ENCODE peak calls at places on chromosomes 12 and 14, in nine cellular contexts. E is HL-60, X is A549, S is GM23338, C is HCT116, B is HepG2, M is GM12878, R is Panc1, T is K562. F is an unnamed sample.

GRCh38 chr12:93879476-93880376 is 202.6 kb downstream of the CRADD start:
- DNase-seq in C (no peak), B (no peak), S (no peak), T (no peak), E (no peak), M (no peak), X (no peak), R (no peak), F (no peak)

GRCh38 chr12:724194-724855 is 28.1 kb upstream of the WNK1 start:
- DNase-seq in B (no peak), C (peak; percentile 27), R (peak; percentile 7), S (peak; percentile 58), X (no peak), T (peak; percentile 36), M (no peak), E (peak; percentile 66), F (no peak)

GRCh38 chr12:56929780-56930179 is 4.4 kb downstream of the SDR9C7 start:
- DNase-seq in C (no peak), E (no peak), S (no peak), X (no peak), M (no peak), R (no peak), B (no peak), T (no peak), F (no peak)

GRCh38 chr12:126518596-126519200 is 1453.5 kb downstream of the AACS start:
- DNase-seq in M (no peak), B (no peak), X (no peak), R (peak; percentile 22), S (no peak), T (no peak), E (no peak), C (no peak), F (no peak)

GRCh38 chr12:67415473-67415872 is 146.3 kb downstream of the CAND1 start:
- DNase-seq in S (peak; percentile 77), R (no peak), T (peak; percentile 25), X (no peak), C (peak; percentile 22), M (no peak), B (peak; percentile 9), E (no peak), F (peak; percentile 17)

GRCh38 chr14:72780771-72781170 is 113.1 kb downstream of the DPF3 start:
- DNase-seq in M (no peak), B (no peak), E (no peak), S (no peak), C (no peak), X (no peak), T (no peak), R (no peak), F (no peak)

GRCh38 chr12:105331805-105332251 is 1.3 kb downstream of the C12orf75 start:
- DNase-seq in M (no peak), T (no peak), X (no peak), B (peak; percentile 32), R (no peak), S (peak; percentile 68), C (no peak), E (no peak), F (peak; percentile 38)

GRCh38 chr12:7091171-7091570 is 1.1 kb downstream of the C1R start:
- DNase-seq in R (no peak), B (no peak), X (no peak), T (no peak), S (no peak), E (no peak), C (no peak), M (no peak), F (no peak)

GRCh38 chr12:95538002-95538401 is 13.3 kb downstream of the USP44 start:
- DNase-seq in M (no peak), T (no peak), E (no peak), R (no peak), C (no peak), S (no peak), B (no peak), X (no peak), F (no peak)

GRCh38 chr12:459430-460258 is at the start of gene B4GALNT3:
- DNase-seq in X (peak; percentile 56), C (peak; percentile 54), E (no peak), B (no peak), S (peak; percentile 81), T (peak; percentile 21), M (no peak), R (no peak), F (peak; percentile 88)

GRCh38 chr12:104063712-104064030 is 660 bp upstream of the HCFC2 start:
- DNase-seq in X (no peak), E (no peak), S (no peak), C (no peak), R (no peak), M (peak; percentile 15), T (no peak), B (no peak), F (no peak)

GRCh38 chr12:47066278-47067048 is 13.0 kb upstream of the PCED1B start:
- DNase-seq in B (no peak), R (no peak), T (no peak), M (no peak), C (no peak), S (no peak), X (no peak), E (no peak), F (no peak)

GRCh38 chr12:40953076-40953475 is 235.0 kb upstream of the PDZRN4 start:
- DNase-seq in R (no peak), M (no peak), B (no peak), T (no peak), E (no peak), X (no peak), C (no peak), S (no peak), F (no peak)

GRCh38 chr12:6360578-6361490 is 14.5 kb downstream of the SCNN1A start:
- DNase-seq in C (no peak), X (no peak), S (no peak), R (no peak), E (no peak), M (no peak), T (no peak), B (no peak), F (no peak)

GRCh38 chr12:43848786-43849185 is 12.9 kb downstream of the TMEM117 start:
- DNase-seq in M (no peak), T (no peak), R (no peak), S (no peak), E (no peak), X (no peak), C (no peak), B (no peak), F (no peak)

GRCh38 chr12:16243487-16244412 is 33.7 kb downstream of the SLC15A5 start:
- DNase-seq in R (no peak), M (no peak), S (no peak), T (no peak), B (no peak), X (no peak), C (no peak), E (no peak), F (no peak)

GRCh38 chr12:27198036-27198435 is 46.0 kb upstream of the STK38L start:
- DNase-seq in E (no peak), C (no peak), S (peak; percentile 8), M (no peak), R (no peak), B (no peak), T (no peak), X (no peak), F (no peak)

GRCh38 chr12:103680591-103681065 is 93.6 kb downstream of the STAB2 start:
- DNase-seq in E (no peak), R (no peak), X (no peak), S (no peak), M (no peak), B (no peak), T (peak; percentile 57), C (no peak), F (peak; percentile 72)

GRCh38 chr14:99781091-99781490 is 12.1 kb upstream of the EML1 start:
- DNase-seq in T (no peak), M (no peak), R (no peak), C (no peak), S (no peak), B (no peak), E (no peak), X (no peak), F (no peak)

GRCh38 chr14:103680491-103681231 is 34.6 kb downstream of the XRCC3 start:
- DNase-seq in S (no peak), R (no peak), T (no peak), M (no peak), E (no peak), C (no peak), B (no peak), X (no peak), F (no peak)

GRCh38 chr14:103683139-103683538 is 32.1 kb downstream of the XRCC3 start:
- DNase-seq in T (no peak), S (no peak), B (no peak), X (no peak), C (no peak), R (no peak), M (no peak), E (no peak), F (no peak)

GRCh38 chr14:103675957-103676356 is 39.3 kb downstream of the XRCC3 start:
- DNase-seq in M (no peak), R (no peak), C (no peak), E (no peak), B (no peak), S (no peak), X (no peak), T (no peak), F (no peak)

GRCh38 chr14:103676881-103677675 is 38.2 kb downstream of the XRCC3 start:
- DNase-seq in T (no peak), M (no peak), C (no peak), B (no peak), S (no peak), E (no peak), X (no peak), R (no peak), F (no peak)

GRCh38 chr14:103679351-103679750 is 35.9 kb downstream of the XRCC3 start:
- DNase-seq in T (peak; percentile 26), X (peak; percentile 38), E (peak; percentile 80), S (peak; percentile 62), B (peak; percentile 6), C (peak; percentile 3), R (no peak), M (peak; percentile 34), F (peak; percentile 74)
- H3K27ac ChIP-seq in T (no peak overlapping the region), X (no peak overlapping the region), E (no peak overlapping the region), S (no peak overlapping the region), B (no peak overlapping the region), C (no peak overlapping the region), R (no peak overlapping the region), M (no peak overlapping the region), F (no peak overlapping the region)

GRCh38 chr14:69014829-69015259 is 35.7 kb upstream of the ACTN1 start:
- DNase-seq in X (no peak), S (no peak), R (no peak), E (no peak), M (no peak), T (no peak), C (no peak), B (no peak), F (no peak)
- TF ChIP-seq REST in X (no peak), S (no peak), R (no peak), E (no peak), M (no peak), T (no peak), C (no peak), B (no peak), F (no peak)

GRCh38 chr12:54082402-54082892 is 28.8 kb downstream of the HOXC4 start:
- DNase-seq in C (no peak), R (no peak), X (no peak), S (peak; percentile 46), T (peak; percentile 86), M (no peak), B (no peak), E (no peak), F (peak; percentile 65)
- H3K27ac ChIP-seq in C (no peak overlapping the region), R (peak overlapping the region; percentile 29), X (no peak overlapping the region), S (no peak overlapping the region), T (peak overlapping the region; percentile 41), M (peak overlapping the region; percentile 35), B (no peak overlapping the region), E (no peak overlapping the region), F (no peak overlapping the region)

GRCh38 chr12:131102991-131103609 is 149.4 kb downstream of the ADGRD1 start:
- DNase-seq in M (no peak), R (no peak), T (no peak), E (peak; percentile 36), C (no peak), X (no peak), B (no peak), S (no peak), F (no peak)
- TF ChIP-seq REST in M (no peak), R (no peak), T (no peak), E (no peak), C (no peak), X (no peak), B (no peak), S (no peak), F (no peak)